ENCODE peak calls at places on chromosomes 13 and 19, in nine cellular contexts. Q is activated CD4-positive, alpha-beta T cell treated with anti-CD3 and anti-CD28 coated beads for 24 hours; J is SK-N-MC; T is NCI-H1092; W is lower leg skin; R is fibroblast of lung; D is stimulated activated CD4-positive, alpha-beta T cell treated with anti-CD3 and anti-CD28 coated beads, Interleukin-2, amount 100 ng/mL, for 48 hours; G is nephron progenitor cell; C is CD8-positive, alpha-beta memory T cell. V is an unnamed sample.

GRCh38 chr19:41527079-41527478 is 48.9 kb upstream of the CEACAM21 start:
- DNase-seq in T (no peak), J (no peak), D (no peak), W (no peak), C (no peak), G (no peak), Q (no peak), R (no peak), V (no peak)

GRCh38 chr13:43269037-43269476 is 245.7 kb downstream of the DNAJC15 start:
- DNase-seq in Q (no peak), R (peak; percentile 98), J (no peak), G (peak; percentile 20), C (no peak), T (no peak), W (peak; percentile 18), D (no peak), V (peak; percentile 31)

GRCh38 chr19:44746946-44747738 is 1.4 kb upstream of the BCL3 start:
- DNase-seq in C (peak; percentile 91), R (peak; percentile 96), J (no peak), D (peak; percentile 88), Q (peak; percentile 92), G (peak; percentile 70), W (peak; percentile 94), T (no peak), V (peak; percentile 79)

GRCh38 chr13:89212186-89212585 is 1541.0 kb downstream of the SLITRK5 start:
- DNase-seq in J (no peak), R (no peak), C (no peak), D (no peak), T (no peak), W (no peak), G (no peak), Q (no peak), V (no peak)

GRCh38 chr19:40921005-40921897 is 39.2 kb upstream of the CYP2A7 start:
- DNase-seq in G (no peak), Q (no peak), J (no peak), T (no peak), C (no peak), W (no peak), D (no peak), R (peak; percentile 6), V (peak; percentile 71)

GRCh38 chr13:73647417-73647816 is 486.8 kb downstream of the KLF12 start:
- DNase-seq in G (no peak), R (no peak), W (no peak), C (no peak), T (no peak), Q (no peak), J (no peak), D (no peak), V (no peak)

GRCh38 chr19:4409123-4409933 is 6.9 kb downstream of the CHAF1A start:
- DNase-seq in T (no peak), Q (no peak), R (no peak), C (no peak), W (no peak), G (no peak), D (no peak), J (no peak), V (peak; percentile 84)

GRCh38 chr13:30125422-30126073 is 181.8 kb downstream of the KATNAL1 start:
- DNase-seq in Q (no peak), R (peak; percentile 93), C (no peak), W (peak; percentile 80), G (no peak), J (no peak), D (no peak), T (no peak), V (no peak)

GRCh38 chr19:2345794-2346663 is 14.0 kb upstream of the TMPRSS9 start:
- DNase-seq in T (no peak), C (no peak), G (no peak), J (no peak), W (no peak), Q (no peak), D (no peak), R (peak; percentile 15), V (no peak)

GRCh38 chr19:6378036-6378435 is 2.3 kb upstream of the PSPN start:
- DNase-seq in G (peak; percentile 21), J (no peak), T (no peak), D (no peak), R (no peak), Q (no peak), W (no peak), C (no peak), V (peak; percentile 85)

V was measured in ELF-1.